ENCODE peak calls at places on chromosome 17, in nine cellular contexts. One of them, this sample, is unnamed. For H3K4me1, the result is how much of the 10 kb centered on the place peaks cover.

GRCh38 chr17:21452377-21453143 is 76.4 kb downstream of the KCNJ12 start:
- DNase-seq in GM12878: no peak
- DNase-seq in spleen: peak
- DNase-seq in A549: peak
- DNase-seq in left lung: peak
- DNase-seq in Peyer's patch: peak
- DNase-seq in thoracic aorta: no peak
- DNase-seq in sigmoid colon: peak
- DNase-seq in neural progenitor cell: peak
- DNase-seq in this sample: peak

GRCh38 chr17:41492771-41493170 is 3.1 kb upstream of the KRT36 start:
- DNase-seq in GM12878: no peak
- DNase-seq in spleen: no peak
- DNase-seq in A549: no peak
- DNase-seq in left lung: no peak
- DNase-seq in Peyer's patch: no peak
- DNase-seq in thoracic aorta: no peak
- DNase-seq in sigmoid colon: no peak
- DNase-seq in neural progenitor cell: no peak
- DNase-seq in this sample: no peak

GRCh38 chr17:77462101-77462500 is 321.3 kb downstream of the SEC14L1 start:
- DNase-seq in GM12878: peak
- DNase-seq in spleen: peak
- DNase-seq in A549: no peak
- DNase-seq in left lung: no peak
- DNase-seq in Peyer's patch: peak
- DNase-seq in thoracic aorta: no peak
- DNase-seq in sigmoid colon: no peak
- DNase-seq in neural progenitor cell: no peak
- DNase-seq in this sample: no peak

GRCh38 chr17:66211047-66211810 is 18.0 kb downstream of the APOH start:
- DNase-seq in GM12878: no peak
- DNase-seq in spleen: no peak
- DNase-seq in A549: no peak
- DNase-seq in left lung: no peak
- DNase-seq in Peyer's patch: no peak
- DNase-seq in thoracic aorta: no peak
- DNase-seq in sigmoid colon: no peak
- DNase-seq in neural progenitor cell: no peak
- DNase-seq in this sample: no peak

GRCh38 chr17:1718362-1719165 is 5.9 kb upstream of the WDR81 start:
- DNase-seq in GM12878: no peak
- DNase-seq in spleen: peak
- DNase-seq in A549: no peak
- DNase-seq in left lung: no peak
- DNase-seq in Peyer's patch: no peak
- DNase-seq in thoracic aorta: no peak
- DNase-seq in sigmoid colon: no peak
- DNase-seq in neural progenitor cell: no peak
- DNase-seq in this sample: peak

GRCh38 chr17:2723997-2724782 is 12.6 kb upstream of the CLUH start:
- DNase-seq in GM12878: no peak
- DNase-seq in spleen: no peak
- DNase-seq in A549: no peak
- DNase-seq in left lung: no peak
- DNase-seq in Peyer's patch: no peak
- DNase-seq in thoracic aorta: no peak
- DNase-seq in sigmoid colon: no peak
- DNase-seq in neural progenitor cell: peak
- DNase-seq in this sample: no peak

GRCh38 chr17:35864853-35865252 is 3.8 kb downstream of the HEATR9 start:
- DNase-seq in GM12878: no peak
- DNase-seq in spleen: no peak
- DNase-seq in A549: no peak
- DNase-seq in left lung: no peak
- DNase-seq in Peyer's patch: no peak
- DNase-seq in thoracic aorta: no peak
- DNase-seq in sigmoid colon: no peak
- DNase-seq in neural progenitor cell: no peak
- DNase-seq in this sample: no peak

GRCh38 chr17:58089111-58089510 is 5.9 kb downstream of the DYNLL2 start:
- DNase-seq in GM12878: no peak
- DNase-seq in spleen: no peak
- DNase-seq in A549: no peak
- DNase-seq in left lung: no peak
- DNase-seq in Peyer's patch: no peak
- DNase-seq in thoracic aorta: no peak
- DNase-seq in sigmoid colon: no peak
- DNase-seq in neural progenitor cell: no peak
- DNase-seq in this sample: no peak

GRCh38 chr17:61196302-61196704 is 203.3 kb upstream of the TBX2 start:
- DNase-seq in GM12878: no peak
- DNase-seq in spleen: no peak
- DNase-seq in A549: no peak
- DNase-seq in left lung: no peak
- DNase-seq in Peyer's patch: no peak
- DNase-seq in thoracic aorta: no peak
- DNase-seq in sigmoid colon: no peak
- DNase-seq in neural progenitor cell: no peak
- DNase-seq in this sample: no peak

GRCh38 chr17:82879241-82879640 is 39.4 kb upstream of the ZNF750 start:
- DNase-seq in GM12878: no peak
- DNase-seq in spleen: no peak
- DNase-seq in A549: no peak
- DNase-seq in left lung: no peak
- DNase-seq in Peyer's patch: no peak
- DNase-seq in thoracic aorta: no peak
- DNase-seq in sigmoid colon: no peak
- DNase-seq in neural progenitor cell: no peak
- DNase-seq in this sample: no peak
- H3K4me1 ChIP-seq in GM12878: under half
- H3K4me1 ChIP-seq in spleen: half or more
- H3K4me1 ChIP-seq in A549: under half
- H3K4me1 ChIP-seq in left lung: half or more
- H3K4me1 ChIP-seq in Peyer's patch: under half
- H3K4me1 ChIP-seq in thoracic aorta: under half
- H3K4me1 ChIP-seq in sigmoid colon: under half
- H3K4me1 ChIP-seq in neural progenitor cell: under half
- H3K4me1 ChIP-seq in this sample: under half

GRCh38 chr17:18195246-18195645 is 11.6 kb downstream of the ALKBH5 start:
- DNase-seq in GM12878: no peak
- DNase-seq in spleen: no peak
- DNase-seq in A549: no peak
- DNase-seq in left lung: no peak
- DNase-seq in Peyer's patch: no peak
- DNase-seq in thoracic aorta: no peak
- DNase-seq in sigmoid colon: no peak
- DNase-seq in neural progenitor cell: no peak
- DNase-seq in this sample: no peak

GRCh38 chr17:18191967-18192366 is 8.3 kb downstream of the ALKBH5 start:
- DNase-seq in GM12878: no peak
- DNase-seq in spleen: no peak
- DNase-seq in A549: no peak
- DNase-seq in left lung: no peak
- DNase-seq in Peyer's patch: no peak
- DNase-seq in thoracic aorta: no peak
- DNase-seq in sigmoid colon: no peak
- DNase-seq in neural progenitor cell: no peak
- DNase-seq in this sample: no peak

GRCh38 chr17:18197535-18198194 is 14.0 kb downstream of the ALKBH5 start:
- DNase-seq in GM12878: no peak
- DNase-seq in spleen: no peak
- DNase-seq in A549: no peak
- DNase-seq in left lung: no peak
- DNase-seq in Peyer's patch: no peak
- DNase-seq in thoracic aorta: no peak
- DNase-seq in sigmoid colon: no peak
- DNase-seq in neural progenitor cell: no peak
- DNase-seq in this sample: no peak

GRCh38 chr17:18194394-18194793 is 10.8 kb downstream of the ALKBH5 start:
- DNase-seq in GM12878: no peak
- DNase-seq in spleen: no peak
- DNase-seq in A549: no peak
- DNase-seq in left lung: no peak
- DNase-seq in Peyer's patch: no peak
- DNase-seq in thoracic aorta: no peak
- DNase-seq in sigmoid colon: no peak
- DNase-seq in neural progenitor cell: no peak
- DNase-seq in this sample: no peak

DNA sequence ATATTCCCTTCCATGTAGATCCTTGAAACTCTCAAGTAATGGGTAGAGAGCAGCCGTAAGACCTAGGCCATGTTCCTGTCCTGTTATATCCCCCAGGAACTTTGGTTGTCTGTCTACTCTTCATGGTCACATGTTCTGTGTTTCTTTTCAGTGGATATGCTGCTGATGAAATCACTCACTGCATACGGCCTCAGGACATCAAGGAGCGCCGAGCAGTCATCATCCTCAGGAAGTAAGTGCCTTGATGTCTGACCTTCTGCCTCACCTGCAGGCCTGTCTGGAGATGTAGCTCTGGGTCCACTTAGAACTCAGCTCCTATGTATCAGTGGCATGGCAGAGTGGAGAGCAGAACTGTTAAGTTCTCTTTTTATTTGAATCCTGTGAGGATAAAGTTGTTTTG is 11.2 kb downstream of the ALKBH5 start:
- DNase-seq in GM12878: no peak
- DNase-seq in spleen: no peak
- DNase-seq in A549: no peak
- DNase-seq in left lung: no peak
- DNase-seq in Peyer's patch: no peak
- DNase-seq in thoracic aorta: no peak
- DNase-seq in sigmoid colon: no peak
- DNase-seq in neural progenitor cell: no peak
- DNase-seq in this sample: no peak
- H3K4me1 ChIP-seq in GM12878: under half
- H3K4me1 ChIP-seq in spleen: half or more
- H3K4me1 ChIP-seq in A549: under half
- H3K4me1 ChIP-seq in left lung: half or more
- H3K4me1 ChIP-seq in Peyer's patch: under half
- H3K4me1 ChIP-seq in thoracic aorta: under half
- H3K4me1 ChIP-seq in sigmoid colon: under half
- H3K4me1 ChIP-seq in neural progenitor cell: under half
- H3K4me1 ChIP-seq in this sample: half or more

DNA sequence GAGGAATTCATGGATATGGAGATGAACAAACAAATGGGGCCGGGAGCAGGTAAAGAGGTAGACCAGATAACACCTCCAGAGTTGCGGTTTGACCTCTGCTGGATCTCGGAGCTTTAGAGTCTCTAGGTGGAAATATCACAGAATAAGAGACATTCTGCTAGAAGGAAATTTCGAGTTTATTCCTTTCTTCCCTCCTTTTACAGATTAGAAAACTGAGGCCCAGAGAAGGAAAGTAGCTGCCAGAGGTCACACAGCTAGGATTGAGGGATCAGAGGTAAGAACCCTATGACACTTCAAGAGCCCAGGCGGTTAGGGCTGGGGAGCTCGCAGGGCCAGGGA is 7.7 kb upstream of the COL1A1 start:
- DNase-seq in GM12878: no peak
- DNase-seq in spleen: no peak
- DNase-seq in A549: no peak
- DNase-seq in left lung: no peak
- DNase-seq in Peyer's patch: no peak
- DNase-seq in thoracic aorta: no peak
- DNase-seq in sigmoid colon: no peak
- DNase-seq in neural progenitor cell: no peak
- DNase-seq in this sample: no peak
- H3K4me1 ChIP-seq in GM12878: under half
- H3K4me1 ChIP-seq in spleen: under half
- H3K4me1 ChIP-seq in A549: under half
- H3K4me1 ChIP-seq in left lung: under half
- H3K4me1 ChIP-seq in Peyer's patch: under half
- H3K4me1 ChIP-seq in thoracic aorta: under half
- H3K4me1 ChIP-seq in sigmoid colon: under half
- H3K4me1 ChIP-seq in neural progenitor cell: under half
- H3K4me1 ChIP-seq in this sample: half or more

GRCh38 chr17:10756146-10756545 is 26.3 kb upstream of the TMEM220 start:
- DNase-seq in GM12878: no peak
- DNase-seq in spleen: no peak
- DNase-seq in A549: no peak
- DNase-seq in left lung: no peak
- DNase-seq in Peyer's patch: no peak
- DNase-seq in thoracic aorta: no peak
- DNase-seq in sigmoid colon: no peak
- DNase-seq in neural progenitor cell: no peak
- DNase-seq in this sample: no peak
- H3K4me1 ChIP-seq in GM12878: under half
- H3K4me1 ChIP-seq in spleen: under half
- H3K4me1 ChIP-seq in A549: under half
- H3K4me1 ChIP-seq in left lung: under half
- H3K4me1 ChIP-seq in Peyer's patch: under half
- H3K4me1 ChIP-seq in thoracic aorta: under half
- H3K4me1 ChIP-seq in sigmoid colon: under half
- H3K4me1 ChIP-seq in neural progenitor cell: under half
- H3K4me1 ChIP-seq in this sample: under half

DNA sequence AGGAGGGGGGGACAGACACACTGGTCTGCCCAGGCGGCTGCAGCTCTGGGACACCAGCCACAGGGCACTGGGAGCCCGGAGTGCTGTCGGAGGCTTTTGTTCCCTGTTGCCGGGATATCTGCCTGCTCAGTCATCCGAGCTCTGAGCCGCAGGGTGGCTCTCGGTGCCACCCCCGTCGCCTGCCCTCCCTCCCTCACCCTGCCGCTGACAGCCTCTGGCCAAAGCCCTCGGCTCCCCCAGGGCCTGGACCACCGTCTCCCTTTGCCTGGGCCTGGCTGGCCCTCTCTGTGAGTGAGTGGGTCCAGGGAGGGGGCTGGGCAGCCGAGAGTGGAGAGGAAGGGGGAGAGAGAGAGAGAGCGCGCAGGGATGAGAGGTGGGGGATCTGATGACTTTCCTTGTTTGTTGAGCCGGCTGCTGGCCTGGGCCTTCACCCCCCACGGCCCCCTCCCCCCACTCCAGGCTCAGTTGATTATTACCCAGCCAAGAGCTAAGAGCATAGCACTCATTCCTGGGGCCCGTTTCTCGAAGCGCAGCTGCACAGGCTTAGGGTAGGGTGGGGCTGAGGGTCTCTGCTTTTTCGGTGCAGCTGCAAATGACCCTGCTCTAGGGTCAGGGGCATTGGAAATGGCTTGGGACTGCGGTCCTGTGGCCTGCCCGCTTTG is 2.7 kb downstream of the FOXJ1 start:
- DNase-seq in GM12878: no peak
- DNase-seq in spleen: peak
- DNase-seq in A549: peak
- DNase-seq in left lung: no peak
- DNase-seq in Peyer's patch: no peak
- DNase-seq in thoracic aorta: no peak
- DNase-seq in sigmoid colon: no peak
- DNase-seq in neural progenitor cell: peak
- DNase-seq in this sample: no peak
- H3K4me1 ChIP-seq in GM12878: under half
- H3K4me1 ChIP-seq in spleen: under half
- H3K4me1 ChIP-seq in A549: under half
- H3K4me1 ChIP-seq in left lung: under half
- H3K4me1 ChIP-seq in Peyer's patch: under half
- H3K4me1 ChIP-seq in thoracic aorta: under half
- H3K4me1 ChIP-seq in sigmoid colon: under half
- H3K4me1 ChIP-seq in neural progenitor cell: half or more
- H3K4me1 ChIP-seq in this sample: under half

This sample was measured in tibial artery.